ENCODE peak calls at places on chromosome 17, in eight cellular contexts. A is body of pancreas; P is CD8-positive, alpha-beta T cell; Y is GM23338; R is A549; Q is AG04450; N is IMR-90; D is breast epithelium. F is an unnamed sample.

GRCh38 chr17:28142355-28142754 is 99.9 kb downstream of the NLK start:
- DNase-seq in A (no peak), P (no peak), Y (no peak), R (no peak), Q (no peak), N (no peak), D (no peak), F (no peak)

GRCh38 chr17:298791-299450 is 53.7 kb downstream of the RPH3AL start:
- DNase-seq in A (peak; percentile 59), P (no peak), Y (no peak), R (no peak), Q (no peak), N (no peak), D (no peak), F (no peak)

GRCh38 chr17:33950061-33950460 is 305.0 kb upstream of the CCL2 start:
- DNase-seq in A (no peak), P (no peak), Y (no peak), R (no peak), Q (no peak), N (no peak), D (no peak), F (no peak)

GRCh38 chr17:59830007-59830630 is 62.6 kb downstream of the TUBD1 start:
- DNase-seq in A (no peak), P (no peak), Y (no peak), R (peak; percentile 93), Q (no peak), N (peak; percentile 63), D (no peak), F (no peak)

GRCh38 chr17:31085563-31085962 is 9.2 kb upstream of the NF1 start:
- DNase-seq in A (no peak), P (no peak), Y (no peak), R (peak; percentile 36), Q (no peak), N (peak; percentile 85), D (no peak), F (no peak)

GRCh38 chr17:708132-708531 is 6.5 kb downstream of the VPS53 start:
- DNase-seq in A (no peak), P (no peak), Y (no peak), R (no peak), Q (no peak), N (no peak), D (no peak), F (no peak)

GRCh38 chr17:40791808-40792436 is 7.8 kb downstream of the KRT28 start:
- DNase-seq in A (no peak), P (no peak), Y (peak; percentile 60), R (peak; percentile 61), Q (peak; percentile 11), N (peak; percentile 55), D (no peak), F (peak; percentile 17)

GRCh38 chr17:4944554-4945175 is 3.7 kb downstream of the PFN1 start:
- DNase-seq in A (no peak), P (no peak), Y (peak; percentile 23), R (no peak), Q (no peak), N (no peak), D (no peak), F (no peak)

GRCh38 chr17:33120103-33120502 is 128.5 kb downstream of the SPACA3 start:
- DNase-seq in A (no peak), P (no peak), Y (no peak), R (no peak), Q (no peak), N (no peak), D (no peak), F (no peak)

GRCh38 chr17:36918260-36918691 is 19.0 kb upstream of the LHX1 start:
- DNase-seq in A (no peak), P (no peak), Y (peak; percentile 52), R (peak; percentile 70), Q (no peak), N (peak; percentile 53), D (no peak), F (no peak)

GRCh38 chr17:37557482-37557881 is 51.7 kb downstream of the SYNRG start:
- DNase-seq in A (no peak), P (no peak), Y (no peak), R (no peak), Q (no peak), N (no peak), D (no peak), F (no peak)

GRCh38 chr17:3039748-3040147 is 23.7 kb downstream of the OR1D5 start:
- DNase-seq in A (no peak), P (no peak), Y (no peak), R (no peak), Q (no peak), N (peak; percentile 26), D (no peak), F (no peak)

GRCh38 chr17:9290226-9290613 is 268.9 kb downstream of the NTN1 start:
- DNase-seq in A (no peak), P (no peak), Y (no peak), R (no peak), Q (no peak), N (no peak), D (no peak), F (no peak)

GRCh38 chr17:47698749-47699535 is 5.0 kb downstream of the TBKBP1 start:
- DNase-seq in A (peak; percentile 65), P (peak; percentile 91), Y (peak; percentile 79), R (peak; percentile 61), Q (no peak), N (peak; percentile 29), D (no peak), F (peak; percentile 88)

GRCh38 chr17:48753794-48754499 is 25.4 kb upstream of the HOXB13 start:
- DNase-seq in A (no peak), P (no peak), Y (no peak), R (no peak), Q (no peak), N (no peak), D (no peak), F (no peak)

GRCh38 chr17:61312406-61313295 is 87.0 kb upstream of the TBX2 start:
- DNase-seq in A (no peak), P (no peak), Y (no peak), R (no peak), Q (no peak), N (no peak), D (no peak), F (no peak)

GRCh38 chr17:61317779-61318178 is 81.9 kb upstream of the TBX2 start:
- DNase-seq in A (no peak), P (no peak), Y (no peak), R (no peak), Q (no peak), N (no peak), D (no peak), F (no peak)

GRCh38 chr17:61316633-61317032 is 83.0 kb upstream of the TBX2 start:
- DNase-seq in A (no peak), P (no peak), Y (no peak), R (no peak), Q (no peak), N (no peak), D (no peak), F (no peak)

GRCh38 chr17:61313515-61314326 is 85.9 kb upstream of the TBX2 start:
- DNase-seq in A (no peak), P (no peak), Y (no peak), R (no peak), Q (no peak), N (no peak), D (no peak), F (no peak)

DNA sequence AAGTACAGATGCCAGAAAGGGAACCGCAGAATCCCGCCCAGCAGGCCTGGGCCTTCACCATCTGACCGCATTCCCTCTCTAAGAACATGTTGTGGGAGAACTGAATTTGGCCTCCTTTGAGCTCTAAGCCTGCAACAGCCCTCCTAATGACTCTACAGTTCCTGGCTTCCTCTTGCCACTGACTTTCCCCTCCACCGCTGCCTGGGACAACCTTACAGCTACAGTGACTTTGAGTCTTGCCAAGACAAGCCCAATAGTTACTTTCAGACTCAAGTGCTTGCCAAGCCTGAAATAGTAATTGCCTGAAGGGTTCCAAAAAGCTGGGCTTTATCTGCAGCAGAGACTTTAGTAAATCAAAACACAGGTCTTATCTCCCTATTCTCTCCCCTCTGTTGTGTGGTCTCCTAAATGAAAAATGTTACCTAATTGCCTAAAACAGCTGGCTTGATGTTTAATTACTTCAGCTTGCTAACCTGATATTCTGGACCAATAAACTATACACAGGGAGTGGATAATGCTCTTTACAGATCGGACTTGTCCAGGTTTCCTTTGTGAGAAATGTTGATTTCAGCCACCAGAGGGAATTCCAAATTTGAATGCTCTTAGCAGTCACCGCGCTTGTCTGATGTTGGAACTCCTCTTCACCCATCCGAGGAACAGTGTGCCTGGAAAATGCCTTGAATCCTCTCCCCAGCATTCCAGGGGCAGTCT is 85.1 kb upstream of the TBX2 start:
- DNase-seq in A (peak; percentile 21), P (no peak), Y (no peak), R (no peak), Q (no peak), N (peak; percentile 60), D (no peak), F (peak; percentile 25)
- TF ChIP-seq CTCF in A (peak; percentile 6), P (no peak), Y (no peak), R (no peak), Q (peak; percentile 50), N (peak; percentile 29), D (no peak), F (no peak)

GRCh38 chr17:16104189-16104588 is 104.6 kb downstream of the TTC19 start:
- DNase-seq in A (no peak), P (no peak), Y (no peak), R (no peak), Q (no peak), N (no peak), D (no peak), F (no peak)

GRCh38 chr17:16108858-16109257 is 106.5 kb downstream of the NCOR1 start:
- DNase-seq in A (no peak), P (no peak), Y (no peak), R (no peak), Q (no peak), N (no peak), D (no peak), F (no peak)

GRCh38 chr17:16107165-16107770 is 107.6 kb downstream of the TTC19 start:
- DNase-seq in A (no peak), P (no peak), Y (no peak), R (no peak), Q (no peak), N (no peak), D (no peak), F (no peak)

GRCh38 chr17:16106161-16106891 is 106.7 kb downstream of the TTC19 start:
- DNase-seq in A (no peak), P (no peak), Y (no peak), R (no peak), Q (peak; percentile 32), N (peak; percentile 79), D (no peak), F (no peak)

GRCh38 chr17:16108386-16108785 is 106.9 kb downstream of the NCOR1 start:
- DNase-seq in A (no peak), P (no peak), Y (no peak), R (no peak), Q (no peak), N (no peak), D (no peak), F (no peak)
- H3K27ac ChIP-seq in A (no peak overlapping the region), P (no peak overlapping the region), Y (no peak overlapping the region), R (no peak overlapping the region), Q (no peak overlapping the region), N (no peak overlapping the region), D (no peak overlapping the region), F (no peak overlapping the region)

GRCh38 chr17:66970797-66971196 is 6.3 kb downstream of the CACNG4 start:
- DNase-seq in A (no peak), P (no peak), Y (no peak), R (no peak), Q (no peak), N (no peak), D (no peak), F (no peak)
- TF ChIP-seq CTCF in A (no peak), P (no peak), Y (no peak), R (no peak), Q (no peak), N (no peak), D (no peak), F (no peak)

GRCh38 chr17:76137026-76137350 is 4.1 kb downstream of the FOXJ1 start:
- DNase-seq in A (no peak), P (no peak), Y (no peak), R (no peak), Q (no peak), N (no peak), D (no peak), F (no peak)
- H3K27ac ChIP-seq in A (no peak overlapping the region), P (no peak overlapping the region), Y (no peak overlapping the region), R (no peak overlapping the region), Q (no peak overlapping the region), N (no peak overlapping the region), D (no peak overlapping the region), F (no peak overlapping the region)

F was measured in RWPE1.